ENCODE peak calls at places on chromosomes 2 and 18, in five cellular contexts. X is tibial nerve, F is Peyer's patch, M is astrocyte of the spinal cord, I is neural crest cell. D is an unnamed sample.

GRCh38 chr2:203341741-203342310 is 13.6 kb downstream of the ABI2 start:
- DNase-seq in I (no peak), M (peak), F (no peak), X (no peak), D (no peak)

GRCh38 chr2:138059487-138059886 is 95.2 kb downstream of the HNMT start:
- DNase-seq in I (no peak), X (no peak), M (peak), F (no peak), D (no peak)

GRCh38 chr18:22265838-22266237 is 96.4 kb downstream of the GATA6 start:
- DNase-seq in M (no peak), F (no peak), X (no peak), I (no peak), D (no peak)

GRCh38 chr2:216404010-216404618 is 8.2 kb upstream of the SMARCAL1 start:
- DNase-seq in X (peak), F (peak), I (peak), M (peak), D (peak)

GRCh38 chr2:133039531-133039930 is 369.5 kb upstream of the LYPD1 start:
- DNase-seq in M (no peak), X (no peak), F (no peak), I (no peak), D (no peak)

GRCh38 chr18:22324191-22325131 is 93.3 kb downstream of the CTAGE1 start:
- DNase-seq in M (peak), X (no peak), I (peak), F (no peak), D (peak)

GRCh38 chr18:43139288-43139946 is 23.9 kb upstream of the RIT2 start:
- DNase-seq in I (no peak), M (no peak), X (no peak), F (no peak), D (no peak)

GRCh38 chr2:238938460-238939055 is 90.7 kb downstream of the TWIST2 start:
- DNase-seq in M (peak), F (peak), X (peak), I (no peak), D (peak)

GRCh38 chr2:29844713-29845320 is 76.6 kb downstream of the ALK start:
- DNase-seq in M (peak), F (no peak), X (no peak), I (no peak), D (no peak)

GRCh38 chr18:74951165-74951760 is 257.7 kb downstream of the PTGR3 start:
- DNase-seq in I (no peak), F (no peak), M (peak), X (peak), D (no peak)

GRCh38 chr2:144516417-144516980 is 3.4 kb downstream of the ZEB2 start:
- DNase-seq in M (peak), F (no peak), I (no peak), X (no peak), D (no peak)

GRCh38 chr2:25386662-25387478 is 45.1 kb upstream of the DNMT3A start:
- DNase-seq in F (peak), I (no peak), X (no peak), M (no peak), D (no peak)

DNA sequence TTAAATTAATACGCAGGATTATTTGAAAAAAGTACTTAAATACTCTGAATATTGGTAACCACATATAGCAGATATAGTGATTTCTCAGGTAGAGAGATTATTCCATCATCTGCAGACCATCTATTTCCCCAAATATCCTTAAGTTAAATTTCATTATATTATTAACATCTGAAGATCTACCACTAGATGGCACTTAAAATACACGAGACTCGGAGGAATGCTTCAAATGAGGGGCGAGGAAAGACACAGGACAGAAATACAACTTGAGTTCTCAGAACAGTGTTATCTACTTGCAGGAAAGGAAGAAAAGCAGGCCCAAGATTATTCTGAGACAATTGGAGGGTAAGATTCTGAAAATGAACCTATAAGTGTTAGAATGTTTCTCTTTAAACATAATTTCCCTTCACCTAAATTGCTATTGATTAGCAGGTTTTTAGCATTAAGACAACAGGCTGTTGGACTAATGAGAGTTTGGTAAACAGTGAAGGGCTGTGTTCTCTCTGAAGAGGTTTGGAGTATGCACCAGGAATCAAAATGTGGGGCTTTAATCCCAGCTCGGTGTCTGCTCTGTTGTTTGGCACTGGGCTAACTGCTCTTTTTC is 76.9 kb upstream of the GCFC2 start:
- DNase-seq in I (peak), X (no peak), F (no peak), M (peak), D (no peak)
- TF ChIP-seq CTCF in I (peak), X (peak), F (no peak), M (peak), D (peak)

GRCh38 chr2:12931211-12931844 is 214.6 kb downstream of the TRIB2 start:
- DNase-seq in M (peak), I (no peak), F (no peak), X (no peak), D (peak)
- TF ChIP-seq CTCF in M (peak), I (peak), F (peak), X (peak), D (peak)

GRCh38 chr2:205808493-205809121 is 126.3 kb downstream of the NRP2 start:
- DNase-seq in X (no peak), I (no peak), M (no peak), F (no peak), D (peak)

GRCh38 chr2:205815645-205816044 is 133.3 kb downstream of the NRP2 start:
- DNase-seq in X (no peak), I (no peak), M (no peak), F (no peak), D (no peak)

GRCh38 chr2:205811387-205811786 is 129.1 kb downstream of the NRP2 start:
- DNase-seq in F (no peak), I (no peak), X (no peak), M (no peak), D (no peak)

GRCh38 chr2:205816268-205816667 is 134.0 kb downstream of the NRP2 start:
- DNase-seq in X (no peak), I (no peak), M (no peak), F (no peak), D (no peak)

GRCh38 chr2:205814039-205814364 is 131.7 kb downstream of the NRP2 start:
- DNase-seq in M (no peak), I (no peak), X (no peak), F (no peak), D (no peak)
- TF ChIP-seq CTCF in M (no peak), I (no peak), X (no peak), F (no peak), D (no peak)

GRCh38 chr2:42335514-42336104 is 25.4 kb downstream of the COX7A2L start:
- DNase-seq in I (no peak), F (no peak), X (no peak), M (no peak), D (no peak)

GRCh38 chr2:42337846-42338566 is 23.0 kb downstream of the COX7A2L start:
- DNase-seq in X (no peak), M (no peak), I (no peak), F (no peak), D (no peak)

GRCh38 chr2:42336361-42336965 is 24.6 kb downstream of the COX7A2L start:
- DNase-seq in I (no peak), F (no peak), M (no peak), X (no peak), D (no peak)

GRCh38 chr2:42338567-42339190 is 22.3 kb downstream of the COX7A2L start:
- DNase-seq in F (no peak), M (no peak), I (no peak), X (no peak), D (no peak)

DNA sequence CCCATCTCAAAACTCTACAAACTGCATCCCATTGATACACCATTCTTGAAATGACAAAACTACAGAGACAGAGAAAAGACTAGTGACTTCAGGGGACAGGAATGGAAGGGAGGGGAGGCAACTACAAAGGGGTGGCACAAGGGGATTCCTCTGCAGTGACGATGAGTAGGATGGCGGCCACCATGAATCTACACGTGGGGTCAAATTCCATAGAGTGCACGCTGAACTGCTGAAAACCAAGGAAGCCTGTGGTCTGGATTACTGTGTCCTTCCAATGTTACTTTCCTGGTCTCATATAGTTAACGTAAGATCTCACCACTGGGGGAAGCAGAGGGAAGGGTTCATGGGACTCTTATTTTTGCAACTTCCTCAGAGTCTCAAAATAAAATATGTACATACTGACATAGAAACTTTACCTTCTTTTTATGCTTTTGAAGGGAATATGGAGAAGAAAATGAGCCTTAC is 23.6 kb downstream of the COX7A2L start:
- DNase-seq in I (no peak), F (no peak), M (no peak), X (no peak), D (no peak)
- TF ChIP-seq CTCF in I (peak), F (no peak), M (peak), X (no peak), D (no peak)

GRCh38 chr2:159069229-159069628 is 100.8 kb downstream of the TANC1 start:
- DNase-seq in I (no peak), X (no peak), M (no peak), F (no peak), D (no peak)
- TF ChIP-seq CTCF in I (no peak), X (no peak), M (no peak), F (no peak), D (no peak)